ENCODE peak calls at places on chromosomes 11 and 22, in seven cellular contexts. One of them, this sample, is unnamed.

GRCh38 chr11:63609536-63609935 is 4.7 kb downstream of the PLAAT3 start:
- DNase-seq in ecto neural progenitor cell: no peak
- DNase-seq in tibial nerve: no peak
- DNase-seq in HTR-8/SVneo: no peak
- DNase-seq in anterior cingulate cortex: peak
- DNase-seq in NCI-H1417 treated with DMSO at 0.1 percent for 48 hours: no peak
- DNase-seq in sciatic nerve: peak
- DNase-seq in this sample: no peak

GRCh38 chr11:34358258-34358665 is 452 bp upstream of the ABTB2 start:
- DNase-seq in ecto neural progenitor cell: no peak
- DNase-seq in tibial nerve: no peak
- DNase-seq in HTR-8/SVneo: no peak
- DNase-seq in anterior cingulate cortex: peak
- DNase-seq in NCI-H1417 treated with DMSO at 0.1 percent for 48 hours: no peak
- DNase-seq in sciatic nerve: peak
- DNase-seq in this sample: no peak

GRCh38 chr11:21820176-21820575 is 372.7 kb upstream of the ANO5 start:
- DNase-seq in ecto neural progenitor cell: no peak
- DNase-seq in tibial nerve: no peak
- DNase-seq in HTR-8/SVneo: no peak
- DNase-seq in anterior cingulate cortex: no peak
- DNase-seq in NCI-H1417 treated with DMSO at 0.1 percent for 48 hours: no peak
- DNase-seq in sciatic nerve: no peak
- DNase-seq in this sample: no peak

GRCh38 chr11:102343789-102344188 is 3.2 kb upstream of the BIRC2 start:
- DNase-seq in ecto neural progenitor cell: no peak
- DNase-seq in tibial nerve: no peak
- DNase-seq in HTR-8/SVneo: no peak
- DNase-seq in anterior cingulate cortex: no peak
- DNase-seq in NCI-H1417 treated with DMSO at 0.1 percent for 48 hours: no peak
- DNase-seq in sciatic nerve: no peak
- DNase-seq in this sample: no peak

GRCh38 chr11:47466701-47467250 is 17.8 kb upstream of the RAPSN start:
- DNase-seq in ecto neural progenitor cell: no peak
- DNase-seq in tibial nerve: no peak
- DNase-seq in HTR-8/SVneo: no peak
- DNase-seq in anterior cingulate cortex: peak
- DNase-seq in NCI-H1417 treated with DMSO at 0.1 percent for 48 hours: peak
- DNase-seq in sciatic nerve: peak
- DNase-seq in this sample: peak

GRCh38 chr11:109062445-109062844 is 359.5 kb upstream of the C11orf87 start:
- DNase-seq in ecto neural progenitor cell: no peak
- DNase-seq in tibial nerve: no peak
- DNase-seq in HTR-8/SVneo: no peak
- DNase-seq in anterior cingulate cortex: no peak
- DNase-seq in NCI-H1417 treated with DMSO at 0.1 percent for 48 hours: no peak
- DNase-seq in sciatic nerve: no peak
- DNase-seq in this sample: no peak

GRCh38 chr22:26334232-26334631 is 94.8 kb upstream of the ASPHD2 start:
- DNase-seq in ecto neural progenitor cell: no peak
- DNase-seq in tibial nerve: no peak
- DNase-seq in HTR-8/SVneo: no peak
- DNase-seq in anterior cingulate cortex: no peak
- DNase-seq in NCI-H1417 treated with DMSO at 0.1 percent for 48 hours: no peak
- DNase-seq in sciatic nerve: no peak
- DNase-seq in this sample: no peak

GRCh38 chr11:31240340-31240904 is 129.1 kb downstream of the DCDC1 start:
- DNase-seq in ecto neural progenitor cell: no peak
- DNase-seq in tibial nerve: no peak
- DNase-seq in HTR-8/SVneo: no peak
- DNase-seq in anterior cingulate cortex: peak
- DNase-seq in NCI-H1417 treated with DMSO at 0.1 percent for 48 hours: no peak
- DNase-seq in sciatic nerve: no peak
- DNase-seq in this sample: no peak

GRCh38 chr11:48055292-48056132 is 75.2 kb downstream of the PTPRJ start:
- DNase-seq in ecto neural progenitor cell: no peak
- DNase-seq in tibial nerve: no peak
- DNase-seq in HTR-8/SVneo: no peak
- DNase-seq in anterior cingulate cortex: no peak
- DNase-seq in NCI-H1417 treated with DMSO at 0.1 percent for 48 hours: no peak
- DNase-seq in sciatic nerve: no peak
- DNase-seq in this sample: no peak

GRCh38 chr11:102111787-102112653 is 1.8 kb downstream of the YAP1 start:
- DNase-seq in ecto neural progenitor cell: no peak
- DNase-seq in tibial nerve: peak
- DNase-seq in HTR-8/SVneo: peak
- DNase-seq in anterior cingulate cortex: no peak
- DNase-seq in NCI-H1417 treated with DMSO at 0.1 percent for 48 hours: no peak
- DNase-seq in sciatic nerve: peak
- DNase-seq in this sample: peak

GRCh38 chr11:46741600-46742484 is 22.8 kb downstream of the F2 start:
- DNase-seq in ecto neural progenitor cell: no peak
- DNase-seq in tibial nerve: no peak
- DNase-seq in HTR-8/SVneo: no peak
- DNase-seq in anterior cingulate cortex: no peak
- DNase-seq in NCI-H1417 treated with DMSO at 0.1 percent for 48 hours: no peak
- DNase-seq in sciatic nerve: no peak
- DNase-seq in this sample: no peak

GRCh38 chr11:19281041-19281440 is 40.3 kb upstream of the E2F8 start:
- DNase-seq in ecto neural progenitor cell: no peak
- DNase-seq in tibial nerve: no peak
- DNase-seq in HTR-8/SVneo: no peak
- DNase-seq in anterior cingulate cortex: no peak
- DNase-seq in NCI-H1417 treated with DMSO at 0.1 percent for 48 hours: no peak
- DNase-seq in sciatic nerve: no peak
- DNase-seq in this sample: no peak

GRCh38 chr11:28836285-28837081 is 728.3 kb downstream of the METTL15 start:
- DNase-seq in ecto neural progenitor cell: no peak
- DNase-seq in tibial nerve: no peak
- DNase-seq in HTR-8/SVneo: peak
- DNase-seq in anterior cingulate cortex: no peak
- DNase-seq in NCI-H1417 treated with DMSO at 0.1 percent for 48 hours: no peak
- DNase-seq in sciatic nerve: no peak
- DNase-seq in this sample: no peak

GRCh38 chr22:24594569-24595120 is 1.8 kb upstream of the LRRC75B start:
- DNase-seq in ecto neural progenitor cell: peak
- DNase-seq in tibial nerve: no peak
- DNase-seq in HTR-8/SVneo: no peak
- DNase-seq in anterior cingulate cortex: no peak
- DNase-seq in NCI-H1417 treated with DMSO at 0.1 percent for 48 hours: no peak
- DNase-seq in sciatic nerve: no peak
- DNase-seq in this sample: no peak

GRCh38 chr11:60950933-60951610 is 904 bp downstream of the SLC15A3 start:
- DNase-seq in ecto neural progenitor cell: peak
- DNase-seq in tibial nerve: no peak
- DNase-seq in HTR-8/SVneo: no peak
- DNase-seq in anterior cingulate cortex: no peak
- DNase-seq in NCI-H1417 treated with DMSO at 0.1 percent for 48 hours: no peak
- DNase-seq in sciatic nerve: peak
- DNase-seq in this sample: no peak

This sample was measured in frontal cortex.